ENCODE peak calls at places on chromosomes 16 and 17, in seven cellular contexts. N, G, T, L, F, J and W are unnamed samples.

GRCh38 chr17:27226611-27227234 is 67.2 kb upstream of the WSB1 start:
- DNase-seq in N (no peak), G (peak), T (no peak), L (no peak), F (peak), J (no peak), W (no peak)

GRCh38 chr16:82630688-82631087 is 3.9 kb downstream of the CDH13 start:
- DNase-seq in N (no peak), G (no peak), T (no peak), L (no peak), F (no peak), J (no peak), W (no peak)

GRCh38 chr17:32503251-32504165 is 16.7 kb downstream of the CDK5R1 start:
- DNase-seq in N (no peak), G (peak), T (no peak), L (no peak), F (no peak), J (no peak), W (no peak)

GRCh38 chr17:8151120-8151640 is 1.0 kb downstream of the PER1 start:
- DNase-seq in N (peak), G (peak), T (peak), L (peak), F (peak), J (peak), W (peak)

GRCh38 chr16:12573730-12574383 is 229.8 kb downstream of the CPPED1 start:
- DNase-seq in N (peak), G (peak), T (peak), L (peak), F (peak), J (no peak), W (peak)

GRCh38 chr16:27366687-27367462 is 35.1 kb upstream of the IL21R start:
- DNase-seq in N (no peak), G (no peak), T (no peak), L (no peak), F (no peak), J (no peak), W (no peak)

GRCh38 chr17:3913531-3914318 is 2.5 kb downstream of the P2RX1 start:
- DNase-seq in N (peak), G (peak), T (peak), L (peak), F (peak), J (no peak), W (peak)

GRCh38 chr17:78256705-78257559 is 25.5 kb downstream of the TMEM235 start:
- DNase-seq in N (no peak), G (no peak), T (no peak), L (no peak), F (no peak), J (no peak), W (no peak)

GRCh38 chr17:36602030-36602737 is 801 bp downstream of the MRM1 start:
- DNase-seq in N (peak), G (peak), T (peak), L (no peak), F (no peak), J (no peak), W (no peak)

GRCh38 chr16:81432899-81433560 is 11.6 kb upstream of the CMIP start:
- DNase-seq in N (no peak), G (no peak), T (no peak), L (no peak), F (no peak), J (no peak), W (no peak)

GRCh38 chr16:83219285-83219684 is 588.5 kb upstream of the HSBP1 start:
- DNase-seq in N (no peak), G (no peak), T (no peak), L (no peak), F (no peak), J (no peak), W (no peak)

GRCh38 chr17:14301761-14302401 is 1.0 kb downstream of the HS3ST3B1 start:
- DNase-seq in N (peak), G (peak), T (peak), L (no peak), F (peak), J (no peak), W (no peak)

GRCh38 chr17:6712058-6712853 is 913 bp downstream of the SLC13A5 start:
- DNase-seq in N (peak), G (peak), T (no peak), L (peak), F (peak), J (no peak), W (no peak)

GRCh38 chr17:4591529-4591928 is 7.2 kb downstream of the SMTNL2 start:
- DNase-seq in N (no peak), G (peak), T (no peak), L (no peak), F (peak), J (no peak), W (no peak)

GRCh38 chr16:75593825-75594820 is 27.9 kb downstream of the GABARAPL2 start:
- DNase-seq in N (peak), G (peak), T (no peak), L (no peak), F (peak), J (no peak), W (peak)

GRCh38 chr17:36188891-36189306 is 7.7 kb downstream of the CCL3L1 start:
- DNase-seq in N (no peak), G (no peak), T (no peak), L (no peak), F (no peak), J (peak), W (no peak)

GRCh38 chr17:77445030-77445907 is 304.5 kb downstream of the SEC14L1 start:
- DNase-seq in N (no peak), G (peak), T (peak), L (peak), F (no peak), J (no peak), W (peak)

GRCh38 chr16:2212362-2213324 is 2.0 kb upstream of the BRICD5 start:
- DNase-seq in N (no peak), G (peak), T (no peak), L (no peak), F (no peak), J (no peak), W (no peak)

GRCh38 chr17:56717471-56717870 is 116.2 kb downstream of the C17orf67 start:
- DNase-seq in N (no peak), G (no peak), T (no peak), L (no peak), F (no peak), J (no peak), W (no peak)

GRCh38 chr17:59469786-59470485 is 95.5 kb upstream of the DHX40 start:
- DNase-seq in N (peak), G (no peak), T (no peak), L (no peak), F (no peak), J (no peak), W (no peak)